ENCODE peak calls at places on chromosomes 11 and 22, in eight cellular contexts. A is gastrocnemius medialis, K is adrenal gland, L is IMR-90, D is right lobe of liver, E is body of pancreas, Q is sigmoid colon, P is HCT116. H is an unnamed sample. For H3K36me3, the result is how much of the 10 kb centered on the place peaks cover.

GRCh38 chr11:29780756-29781155 is 236.1 kb downstream of the KCNA4 start:
- DNase-seq in A (no peak), K (no peak), L (no peak), D (no peak), E (no peak), Q (no peak), P (no peak), H (no peak)

GRCh38 chr22:38289583-38290082 is 16.8 kb upstream of the TMEM184B start:
- DNase-seq in A (no peak), K (no peak), L (no peak), D (no peak), E (no peak), Q (no peak), P (no peak), H (no peak)

GRCh38 chr11:17598700-17599459 is 51.8 kb downstream of the OTOG start:
- DNase-seq in A (peak), K (peak), L (peak), D (peak), E (peak), Q (peak), P (peak), H (peak)

GRCh38 chr11:22928207-22928917 is 68.1 kb upstream of the CCDC179 start:
- DNase-seq in A (no peak), K (no peak), L (no peak), D (no peak), E (no peak), Q (no peak), P (no peak), H (no peak)

GRCh38 chr11:13297917-13298356 is 20.3 kb downstream of the BMAL1 start:
- DNase-seq in A (no peak), K (peak), L (no peak), D (no peak), E (no peak), Q (no peak), P (no peak), H (no peak)

GRCh38 chr22:27046126-27046525 is 388.7 kb downstream of the MIAT start:
- DNase-seq in A (no peak), K (no peak), L (no peak), D (no peak), E (no peak), Q (no peak), P (no peak), H (no peak)

GRCh38 chr11:132858203-132858602 is 674.1 kb downstream of the OPCML start:
- DNase-seq in A (no peak), K (no peak), L (peak), D (no peak), E (peak), Q (no peak), P (no peak), H (no peak)

GRCh38 chr11:18067372-18067771 is 21.3 kb upstream of the TPH1 start:
- DNase-seq in A (no peak), K (no peak), L (no peak), D (no peak), E (no peak), Q (no peak), P (no peak), H (no peak)

GRCh38 chr22:26590525-26590858 is 560 bp upstream of the TPST2 start:
- DNase-seq in A (no peak), K (no peak), L (no peak), D (no peak), E (no peak), Q (no peak), P (no peak), H (no peak)

DNA sequence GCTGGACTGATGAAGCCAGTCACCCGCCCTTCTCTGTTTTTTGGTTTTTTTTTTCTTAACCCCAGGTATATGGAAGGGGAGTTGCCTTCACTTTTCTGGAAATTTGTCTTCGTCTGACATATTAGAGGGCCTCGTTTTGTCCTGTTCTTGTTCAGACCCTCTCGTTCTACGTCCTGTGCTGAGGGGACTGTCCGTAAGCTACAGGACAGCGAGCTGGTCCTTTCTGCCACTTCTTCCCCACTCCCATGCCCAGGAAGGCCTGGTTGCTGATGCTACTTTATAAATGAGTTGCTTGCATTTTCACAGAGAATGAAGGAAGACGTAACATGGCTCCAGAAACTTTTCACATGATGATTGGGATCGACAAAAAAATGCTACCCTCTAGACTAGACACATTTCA is 27.3 kb upstream of the CRKL start:
- DNase-seq in A (no peak), K (no peak), L (no peak), D (no peak), E (no peak), Q (no peak), P (no peak), H (no peak)
- H3K36me3 ChIP-seq in A (under half), K (under half), L (under half), D (under half), E (under half), Q (under half), P (under half), H (under half)

GRCh38 chr22:20011123-20011992 is 5.3 kb downstream of the ARVCF start:
- DNase-seq in A (no peak), K (no peak), L (no peak), D (peak), E (no peak), Q (no peak), P (no peak), H (no peak)

GRCh38 chr22:20010307-20011122 is 6.1 kb downstream of the ARVCF start:
- DNase-seq in A (peak), K (no peak), L (no peak), D (peak), E (no peak), Q (no peak), P (no peak), H (no peak)

GRCh38 chr22:20008221-20008995 is 8.2 kb downstream of the ARVCF start:
- DNase-seq in A (no peak), K (no peak), L (no peak), D (peak), E (no peak), Q (no peak), P (no peak), H (no peak)

GRCh38 chr22:20009582-20010306 is 6.9 kb downstream of the ARVCF start:
- DNase-seq in A (no peak), K (no peak), L (no peak), D (peak), E (no peak), Q (no peak), P (no peak), H (no peak)

DNA sequence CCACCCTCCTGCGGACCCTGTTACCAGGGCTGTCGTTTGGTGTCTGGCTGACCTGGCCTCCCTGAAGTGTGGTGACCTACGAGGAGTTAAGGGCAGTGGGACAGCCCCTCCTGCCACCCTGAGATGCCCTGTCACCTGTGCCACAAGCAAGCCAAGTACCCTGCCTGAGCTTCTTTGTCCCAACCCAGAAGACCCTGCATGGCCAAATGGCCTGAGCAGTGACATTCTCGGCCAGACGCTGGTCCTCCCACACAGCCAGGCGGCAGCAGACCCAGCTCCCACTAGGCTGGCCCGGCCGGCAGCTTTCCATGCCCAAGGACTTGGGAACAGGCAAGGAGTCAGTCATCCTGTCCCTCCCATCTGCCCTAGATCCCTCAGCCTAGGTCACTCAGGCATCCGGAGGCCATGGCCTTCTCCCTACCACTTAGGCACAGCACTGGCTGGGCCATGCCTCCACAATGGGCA is 7.6 kb downstream of the ARVCF start:
- DNase-seq in A (no peak), K (peak), L (no peak), D (peak), E (no peak), Q (no peak), P (no peak), H (no peak)
- TF ChIP-seq CTCF in A (no peak), K (no peak), L (no peak), D (no peak), E (no peak), Q (no peak), P (no peak), H (no peak)

DNA sequence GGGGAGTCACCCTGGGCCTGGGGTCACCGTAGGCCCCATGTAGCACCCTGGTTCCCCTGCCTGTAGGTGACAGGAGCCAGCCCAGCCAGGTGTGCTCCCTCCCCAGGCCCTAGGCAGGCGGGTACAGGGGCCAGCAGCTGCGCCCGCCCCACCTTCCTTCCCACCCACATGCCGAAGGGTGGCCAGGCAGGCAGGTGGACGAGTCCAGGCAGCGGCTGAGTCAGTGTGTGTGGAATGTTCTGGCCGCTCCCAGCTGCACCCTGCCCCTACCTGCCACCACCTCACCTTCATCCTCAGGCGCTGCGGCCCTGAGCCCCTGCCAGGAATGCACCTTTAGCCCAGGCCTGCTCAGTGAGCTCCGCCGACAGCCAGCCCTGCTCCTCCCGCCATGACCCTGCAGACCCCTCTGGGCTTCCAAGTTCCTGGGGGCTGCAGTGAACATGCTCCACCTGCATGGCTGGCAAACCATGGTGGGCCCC is 619 bp upstream of the SYT8 start:
- DNase-seq in A (peak), K (no peak), L (no peak), D (peak), E (peak), Q (no peak), P (peak), H (no peak)
- TF ChIP-seq POLR2A in A (no peak), K (no peak), L (no peak), D (no peak), E (peak), Q (no peak), P (no peak), H (no peak)

DNA sequence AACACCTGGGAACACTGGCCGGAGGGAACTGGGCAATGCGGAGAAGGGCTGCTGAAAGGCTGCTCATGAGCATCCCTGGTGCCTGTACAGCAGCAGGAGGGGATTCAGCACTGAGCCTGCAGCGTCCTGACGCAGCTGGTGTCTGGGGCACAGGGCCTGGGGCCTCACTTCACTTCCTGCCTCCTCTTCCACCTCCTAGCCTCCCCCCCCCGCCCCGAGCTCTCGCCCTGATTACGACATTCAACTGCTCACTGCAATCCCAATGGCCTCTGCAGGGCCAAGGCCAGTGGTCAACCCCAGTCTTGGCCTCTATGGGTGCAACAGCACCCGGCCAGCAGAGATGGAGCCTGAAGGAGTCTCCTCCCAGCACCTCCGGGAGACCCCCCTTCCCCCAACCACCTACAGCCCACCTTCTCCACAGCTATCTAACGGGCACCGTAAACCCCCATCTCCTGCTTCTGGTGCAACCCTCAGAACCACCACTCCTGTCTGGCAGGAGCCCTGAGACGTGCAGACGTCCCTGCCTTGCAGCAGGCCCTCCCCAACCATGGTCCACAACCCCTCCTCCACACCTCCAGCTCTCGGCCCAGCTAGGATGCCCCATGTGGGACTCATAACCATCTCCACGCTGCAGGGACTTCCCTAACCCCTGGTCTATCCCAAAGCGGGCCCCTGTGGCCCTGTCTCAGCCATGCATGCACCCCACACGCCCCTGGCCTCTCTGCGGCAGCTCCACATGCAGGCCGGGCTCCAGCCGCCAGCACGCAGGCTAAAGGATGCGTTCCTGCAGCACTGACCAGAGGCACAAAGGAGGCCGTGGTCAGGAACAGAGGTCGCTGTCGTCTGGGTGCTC is 38.2 kb downstream of the BRD1 start:
- DNase-seq in A (peak), K (peak), L (peak), D (no peak), E (no peak), Q (no peak), P (no peak), H (no peak)
- H3K36me3 ChIP-seq in A (under half), K (under half), L (half or more), D (under half), E (under half), Q (under half), P (under half), H (under half)

GRCh38 chr11:65216830-65217229 is 35.1 kb downstream of the CAPN1 start:
- DNase-seq in A (no peak), K (no peak), L (no peak), D (no peak), E (no peak), Q (no peak), P (no peak), H (no peak)
- TF ChIP-seq CTCF in A (no peak), K (no peak), L (no peak), D (no peak), E (no peak), Q (no peak), P (no peak), H (no peak)

DNA sequence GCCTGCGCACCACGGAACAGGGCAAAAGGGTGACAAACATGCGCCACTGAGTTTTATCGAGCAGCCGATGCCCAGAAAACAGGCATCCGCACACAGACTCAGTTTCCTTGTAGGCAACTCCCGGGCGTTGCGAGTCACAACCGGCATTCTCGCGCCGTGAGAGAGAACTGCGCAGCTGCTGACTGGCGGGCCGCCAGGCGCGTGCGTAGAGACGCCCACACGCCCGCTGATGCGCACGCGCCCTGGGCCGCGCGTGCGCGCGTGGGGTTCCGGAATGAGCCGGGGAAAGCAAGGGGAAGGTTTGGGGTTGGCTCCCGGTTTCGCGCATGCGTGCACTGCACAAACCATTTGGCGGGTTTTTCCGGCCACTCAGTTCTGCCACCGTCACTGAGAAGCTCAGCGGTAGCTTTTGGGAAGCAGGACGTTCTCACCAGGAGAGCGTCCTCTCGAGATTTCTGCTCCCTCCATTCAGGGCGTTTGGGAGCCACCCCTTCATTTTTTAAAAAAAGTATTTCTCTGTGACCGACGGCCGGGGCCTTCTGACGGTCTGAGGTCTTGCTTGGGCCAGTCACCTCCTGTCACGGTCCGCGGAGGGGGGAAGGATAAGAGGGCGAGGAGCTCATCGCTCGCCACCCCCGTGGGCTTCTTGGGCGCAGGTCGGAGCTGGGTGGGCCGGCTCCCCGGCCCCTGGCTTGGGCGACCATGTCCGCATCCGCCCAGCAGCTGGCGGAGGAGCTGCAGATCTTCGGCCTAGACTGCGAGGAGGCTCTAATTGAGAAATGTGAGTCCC is at the start of gene POLA2:
- DNase-seq in A (peak), K (peak), L (peak), D (peak), E (peak), Q (peak), P (peak), H (peak)
- TF ChIP-seq POLR2A in A (peak), K (peak), L (peak), D (peak), E (peak), Q (peak), P (peak), H (peak)

GRCh38 chr11:68539370-68539769 is 78.8 kb downstream of the PPP6R3 start:
- DNase-seq in A (no peak), K (no peak), L (no peak), D (no peak), E (no peak), Q (no peak), P (no peak), H (no peak)

GRCh38 chr11:68543594-68543993 is 83.0 kb downstream of the PPP6R3 start:
- DNase-seq in A (no peak), K (no peak), L (no peak), D (no peak), E (no peak), Q (no peak), P (no peak), H (no peak)

GRCh38 chr11:68542617-68543016 is 82.1 kb downstream of the PPP6R3 start:
- DNase-seq in A (no peak), K (peak), L (peak), D (no peak), E (no peak), Q (peak), P (no peak), H (peak)

GRCh38 chr11:68545347-68545746 is 84.8 kb downstream of the PPP6R3 start:
- DNase-seq in A (no peak), K (no peak), L (no peak), D (no peak), E (no peak), Q (no peak), P (no peak), H (no peak)

DNA sequence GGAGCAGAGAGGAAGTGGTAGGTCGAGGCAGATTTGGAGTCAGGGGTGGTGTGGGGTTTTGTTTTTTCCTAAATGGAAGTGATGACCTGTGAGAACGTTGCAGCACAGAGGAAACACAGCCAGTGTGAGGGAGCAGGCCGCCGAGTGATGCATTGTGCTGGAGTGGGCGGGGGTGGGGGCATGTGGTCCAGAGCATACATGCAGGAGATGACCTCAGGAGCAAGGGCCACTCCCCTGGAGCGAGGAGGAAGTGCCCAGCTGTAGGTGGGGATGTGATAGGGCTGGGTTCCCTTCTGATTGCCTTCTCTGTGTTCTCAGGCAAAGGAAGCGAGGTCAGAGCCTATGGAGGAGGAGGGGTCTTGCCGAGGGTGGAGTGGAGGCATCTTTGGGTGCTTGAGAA is 81.4 kb downstream of the PPP6R3 start:
- DNase-seq in A (no peak), K (no peak), L (no peak), D (no peak), E (no peak), Q (no peak), P (no peak), H (no peak)
- H3K36me3 ChIP-seq in A (under half), K (under half), L (under half), D (under half), E (under half), Q (under half), P (under half), H (under half)

DNA sequence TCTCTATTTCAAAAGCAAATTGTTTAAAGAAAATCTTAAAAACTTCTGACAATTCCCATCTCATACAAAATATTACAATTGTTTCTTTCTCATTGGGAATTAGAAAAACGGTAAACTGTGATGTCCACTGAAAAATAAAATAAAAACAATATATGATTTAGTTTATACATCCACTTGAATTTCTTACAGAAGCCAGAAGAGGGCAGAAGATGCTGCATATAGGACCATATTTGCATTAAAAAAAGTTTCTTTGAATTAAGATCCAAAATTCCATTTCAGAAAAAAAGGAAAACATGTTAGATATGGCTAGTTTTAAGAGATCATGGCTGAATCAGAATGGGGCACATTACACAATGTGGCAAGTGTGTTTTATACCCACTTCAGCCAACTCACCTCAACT is 39.3 kb upstream of the LRRC4C start:
- DNase-seq in A (no peak), K (no peak), L (no peak), D (no peak), E (no peak), Q (no peak), P (no peak), H (no peak)
- TF ChIP-seq CTCF in A (no peak), K (no peak), L (peak), D (peak), E (no peak), Q (no peak), P (no peak), H (no peak)

DNA sequence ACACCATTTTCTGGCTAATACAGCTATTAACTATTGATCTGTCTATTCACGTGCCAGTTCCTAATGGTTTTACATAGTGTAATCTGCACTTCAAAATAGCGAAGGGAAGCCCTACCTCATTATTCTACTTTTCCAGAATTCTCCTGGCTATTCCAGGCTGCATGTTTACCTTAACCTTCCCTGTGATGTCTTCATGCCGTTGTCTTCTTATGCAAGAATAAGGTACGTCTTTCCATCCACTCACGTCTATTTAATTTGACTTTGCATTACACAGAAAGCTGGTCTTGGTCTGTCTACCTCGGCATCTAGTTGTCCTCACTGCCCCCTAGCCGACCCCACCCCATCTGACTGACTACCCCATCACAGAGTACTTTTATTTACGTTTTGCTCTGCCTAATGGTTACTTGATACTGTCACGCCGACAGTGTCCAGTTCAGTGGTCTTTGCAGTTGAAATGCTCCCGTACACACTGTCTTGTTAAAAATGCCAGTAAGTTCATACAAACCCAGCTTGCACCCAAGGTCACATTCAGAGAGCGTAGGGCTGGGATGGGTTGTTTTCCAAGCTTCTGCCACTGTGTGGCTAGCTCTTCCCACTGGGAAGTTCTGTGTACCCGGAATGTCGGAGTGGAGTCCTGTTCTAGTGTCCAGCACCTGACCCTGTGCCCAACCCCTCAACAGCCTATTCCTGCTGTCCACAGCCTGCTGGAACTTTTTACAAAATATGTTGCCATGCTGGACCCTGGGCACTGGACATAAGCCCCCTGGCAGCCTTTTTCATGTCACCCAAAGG is 15.0 kb downstream of the NEAT1 start:
- DNase-seq in A (peak), K (peak), L (peak), D (peak), E (no peak), Q (peak), P (no peak), H (no peak)
- TF ChIP-seq POLR2A in A (peak), K (peak), L (peak), D (peak), E (no peak), Q (no peak), P (no peak), H (no peak)